ENCODE peak calls at places on chromosomes 6 and 20, in eight cellular contexts. I, E, O, L, Q, D, S and P are unnamed samples. For H3K4me1, the result is how much of the 10 kb centered on the place peaks cover.

GRCh38 chr6:29011276-29011734 is 6.2 kb upstream of the ZNF311 start:
- DNase-seq in I (peak), E (peak), O (peak), L (peak), Q (peak), D (peak), S (peak), P (peak)

GRCh38 chr20:7879883-7880282 is 60.4 kb downstream of the HAO1 start:
- DNase-seq in I (no peak), E (no peak), O (no peak), L (no peak), Q (no peak), D (no peak), S (no peak), P (no peak)

GRCh38 chr6:110513001-110513400 is 36.6 kb upstream of the SLC22A16 start:
- DNase-seq in I (no peak), E (no peak), O (no peak), L (no peak), Q (no peak), D (no peak), S (no peak), P (no peak)

GRCh38 chr6:42405025-42405424 is 46.7 kb downstream of the TRERF1 start:
- DNase-seq in I (no peak), E (no peak), O (no peak), L (no peak), Q (no peak), D (no peak), S (no peak), P (no peak)

GRCh38 chr6:16766043-16766521 is 4.8 kb upstream of the ATXN1 start:
- DNase-seq in I (no peak), E (no peak), O (no peak), L (no peak), Q (no peak), D (no peak), S (no peak), P (no peak)

GRCh38 chr6:5215181-5215580 is 45.6 kb downstream of the LYRM4 start:
- DNase-seq in I (no peak), E (no peak), O (no peak), L (no peak), Q (no peak), D (no peak), S (no peak), P (no peak)

GRCh38 chr20:38434310-38434741 is 802 bp downstream of the SNHG17 start:
- DNase-seq in I (peak), E (no peak), O (peak), L (no peak), Q (no peak), D (peak), S (no peak), P (no peak)

GRCh38 chr6:68634503-68635411 is at the start of gene ADGRB3:
- DNase-seq in I (peak), E (peak), O (peak), L (peak), Q (peak), D (peak), S (peak), P (peak)

GRCh38 chr6:35317483-35318199 is 20.0 kb downstream of the DEF6 start:
- DNase-seq in I (no peak), E (no peak), O (no peak), L (no peak), Q (no peak), D (no peak), S (no peak), P (no peak)

GRCh38 chr6:18444176-18444575 is 57.0 kb downstream of the RNF144B start:
- DNase-seq in I (no peak), E (no peak), O (no peak), L (no peak), Q (no peak), D (no peak), S (no peak), P (no peak)

GRCh38 chr20:63317601-63318291 is 24.8 kb downstream of the COL20A1 start:
- DNase-seq in I (peak), E (peak), O (no peak), L (peak), Q (no peak), D (no peak), S (no peak), P (no peak)

GRCh38 chr6:1103945-1104623 is 207.8 kb upstream of the FOXQ1 start:
- DNase-seq in I (no peak), E (no peak), O (no peak), L (no peak), Q (no peak), D (peak), S (no peak), P (no peak)

GRCh38 chr6:159462446-159462845 is 230.6 kb downstream of the SOD2 start:
- DNase-seq in I (no peak), E (no peak), O (no peak), L (no peak), Q (no peak), D (no peak), S (no peak), P (no peak)

GRCh38 chr6:71375676-71376075 is 87.1 kb downstream of the OGFRL1 start:
- DNase-seq in I (no peak), E (peak), O (no peak), L (no peak), Q (no peak), D (no peak), S (no peak), P (no peak)

GRCh38 chr6:34633785-34634184 is 62.8 kb downstream of the ILRUN start:
- DNase-seq in I (no peak), E (no peak), O (no peak), L (no peak), Q (no peak), D (no peak), S (no peak), P (no peak)

GRCh38 chr6:151052021-151052646 is 186.6 kb downstream of the MTHFD1L start:
- DNase-seq in I (no peak), E (no peak), O (no peak), L (no peak), Q (no peak), D (no peak), S (no peak), P (no peak)

GRCh38 chr6:42702200-42702599 is 20.2 kb downstream of the PRPH2 start:
- DNase-seq in I (peak), E (no peak), O (no peak), L (no peak), Q (no peak), D (no peak), S (no peak), P (no peak)

GRCh38 chr6:68901044-68901443 is 266.0 kb downstream of the ADGRB3 start:
- DNase-seq in I (no peak), E (no peak), O (no peak), L (no peak), Q (no peak), D (no peak), S (no peak), P (no peak)

GRCh38 chr20:47125553-47126373 is 230.7 kb downstream of the ZMYND8 start:
- DNase-seq in I (no peak), E (no peak), O (no peak), L (no peak), Q (no peak), D (peak), S (no peak), P (no peak)

GRCh38 chr6:153032255-153032882 is 29.9 kb upstream of the MTRF1L start:
- DNase-seq in I (no peak), E (no peak), O (no peak), L (no peak), Q (no peak), D (no peak), S (no peak), P (no peak)

GRCh38 chr6:129120856-129121255 is 237.9 kb downstream of the LAMA2 start:
- DNase-seq in I (no peak), E (no peak), O (no peak), L (no peak), Q (no peak), D (no peak), S (no peak), P (peak)

GRCh38 chr6:82374481-82374880 is 10.9 kb downstream of the TPBG start:
- DNase-seq in I (no peak), E (no peak), O (no peak), L (no peak), Q (no peak), D (no peak), S (no peak), P (no peak)

GRCh38 chr6:82372656-82373055 is 9.0 kb downstream of the TPBG start:
- DNase-seq in I (no peak), E (no peak), O (no peak), L (no peak), Q (no peak), D (no peak), S (no peak), P (no peak)

GRCh38 chr6:82370788-82371187 is 7.2 kb downstream of the TPBG start:
- DNase-seq in I (no peak), E (no peak), O (no peak), L (no peak), Q (no peak), D (peak), S (no peak), P (no peak)

GRCh38 chr6:82376636-82377035 is 13.0 kb downstream of the TPBG start:
- DNase-seq in I (no peak), E (no peak), O (no peak), L (no peak), Q (no peak), D (no peak), S (no peak), P (no peak)

DNA sequence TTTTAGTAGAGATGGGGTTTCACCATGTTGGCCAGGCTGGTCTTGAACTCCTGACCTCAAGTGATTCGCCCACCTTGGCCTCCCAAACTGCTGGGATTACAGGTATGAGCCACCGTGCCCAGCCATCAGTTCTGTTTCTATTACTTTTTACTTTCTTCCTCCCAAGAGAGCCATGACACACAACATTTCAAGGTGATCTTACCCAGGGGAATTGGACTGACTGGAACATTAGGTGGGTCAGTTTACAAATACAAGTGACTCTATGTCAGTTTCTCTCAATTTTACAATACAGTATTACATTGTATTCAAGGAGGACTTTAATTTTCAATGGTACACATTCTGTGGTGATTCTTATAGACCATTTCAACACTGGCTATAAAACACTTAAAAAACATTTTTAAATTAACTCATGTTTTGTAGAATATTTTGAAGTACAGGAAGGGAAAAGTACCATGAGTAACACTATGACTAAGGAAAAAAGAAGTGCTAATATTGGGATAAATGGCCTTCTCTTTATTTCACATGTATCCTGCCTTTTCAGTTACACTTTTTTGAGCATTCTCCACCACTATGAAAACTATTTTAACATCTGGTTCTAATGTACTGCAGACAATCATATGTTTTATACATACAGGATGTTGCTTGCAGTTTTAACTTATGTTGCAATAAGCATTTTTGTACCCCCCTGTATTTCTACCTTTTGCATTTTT is 8.3 kb downstream of the TPBG start:
- DNase-seq in I (no peak), E (no peak), O (no peak), L (no peak), Q (no peak), D (no peak), S (no peak), P (no peak)
- H3K4me1 ChIP-seq in I (under half), E (under half), O (under half), L (under half), Q (under half), D (under half), S (under half), P (under half)

GRCh38 chr20:4703281-4703676 is 18.4 kb upstream of the PRND start:
- DNase-seq in I (no peak), E (no peak), O (no peak), L (no peak), Q (no peak), D (no peak), S (no peak), P (no peak)
- H3K27ac ChIP-seq in I (no peak), E (peak), O (no peak), L (no peak), Q (no peak), D (no peak), S (no peak), P (no peak)

DNA sequence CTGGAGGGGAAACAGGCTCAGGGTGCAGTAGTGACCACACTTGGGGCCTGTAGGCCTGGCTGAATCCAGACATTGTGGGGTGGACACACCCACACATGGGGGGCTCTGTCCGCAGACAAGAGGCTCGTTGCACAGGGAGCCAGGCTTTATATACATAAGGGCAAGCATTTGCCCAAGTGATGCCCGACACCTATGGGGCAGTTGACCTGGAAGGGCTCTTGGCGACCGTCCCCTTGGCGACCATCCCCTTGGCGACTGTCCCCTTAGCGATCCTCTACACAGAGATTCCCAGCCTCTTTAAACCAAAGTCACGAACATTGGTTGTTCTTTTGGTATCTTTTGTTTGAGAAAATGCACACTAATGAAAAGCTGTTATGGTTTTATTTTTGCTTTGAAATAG is 2.7 kb downstream of the TOX2 start:
- DNase-seq in I (no peak), E (no peak), O (no peak), L (no peak), Q (no peak), D (no peak), S (no peak), P (no peak)
- H3K4me3 ChIP-seq in I (no peak), E (no peak), O (no peak), L (no peak), Q (no peak), D (no peak), S (no peak), P (no peak)

DNA sequence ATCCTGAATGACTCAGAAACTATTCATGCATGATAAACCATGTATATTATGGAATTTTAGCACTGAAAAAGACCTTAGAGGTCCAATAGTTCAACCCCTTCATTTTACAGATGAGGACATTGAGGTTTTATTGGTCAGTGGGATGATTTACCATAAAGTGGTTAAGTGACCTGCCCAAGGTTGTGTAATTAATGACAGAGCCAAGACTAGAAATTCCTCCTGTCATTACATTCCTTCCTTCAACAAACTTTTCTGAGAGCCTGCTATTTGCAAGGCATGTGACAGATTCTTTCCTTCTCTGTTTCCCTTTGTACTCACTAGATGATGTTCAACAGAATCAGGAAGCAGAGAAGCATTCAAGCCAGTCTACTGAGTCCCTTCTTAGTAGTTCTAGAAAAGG is 170.7 kb upstream of the KCNK16 start:
- DNase-seq in I (no peak), E (no peak), O (no peak), L (no peak), Q (no peak), D (no peak), S (no peak), P (no peak)
- H3K4me1 ChIP-seq in I (under half), E (under half), O (under half), L (under half), Q (under half), D (under half), S (under half), P (under half)

GRCh38 chr6:109483744-109484075 is 691 bp upstream of the ZBTB24 start:
- DNase-seq in I (no peak), E (no peak), O (no peak), L (no peak), Q (no peak), D (no peak), S (no peak), P (no peak)
- H3K27ac ChIP-seq in I (no peak), E (no peak), O (peak), L (peak), Q (peak), D (no peak), S (peak), P (peak)

GRCh38 chr6:108737594-108738546 is 110.4 kb upstream of the ARMC2 start:
- DNase-seq in I (no peak), E (no peak), O (no peak), L (no peak), Q (no peak), D (peak), S (peak), P (no peak)
- H3K4me3 ChIP-seq in I (no peak), E (no peak), O (no peak), L (no peak), Q (no peak), D (no peak), S (no peak), P (no peak)

GRCh38 chr20:50379991-50380696 is 130.0 kb upstream of the PTPN1 start:
- DNase-seq in I (peak), E (no peak), O (no peak), L (no peak), Q (no peak), D (no peak), S (no peak), P (no peak)
- H3K4me1 ChIP-seq in I (under half), E (under half), O (under half), L (under half), Q (under half), D (under half), S (half or more), P (under half)

DNA sequence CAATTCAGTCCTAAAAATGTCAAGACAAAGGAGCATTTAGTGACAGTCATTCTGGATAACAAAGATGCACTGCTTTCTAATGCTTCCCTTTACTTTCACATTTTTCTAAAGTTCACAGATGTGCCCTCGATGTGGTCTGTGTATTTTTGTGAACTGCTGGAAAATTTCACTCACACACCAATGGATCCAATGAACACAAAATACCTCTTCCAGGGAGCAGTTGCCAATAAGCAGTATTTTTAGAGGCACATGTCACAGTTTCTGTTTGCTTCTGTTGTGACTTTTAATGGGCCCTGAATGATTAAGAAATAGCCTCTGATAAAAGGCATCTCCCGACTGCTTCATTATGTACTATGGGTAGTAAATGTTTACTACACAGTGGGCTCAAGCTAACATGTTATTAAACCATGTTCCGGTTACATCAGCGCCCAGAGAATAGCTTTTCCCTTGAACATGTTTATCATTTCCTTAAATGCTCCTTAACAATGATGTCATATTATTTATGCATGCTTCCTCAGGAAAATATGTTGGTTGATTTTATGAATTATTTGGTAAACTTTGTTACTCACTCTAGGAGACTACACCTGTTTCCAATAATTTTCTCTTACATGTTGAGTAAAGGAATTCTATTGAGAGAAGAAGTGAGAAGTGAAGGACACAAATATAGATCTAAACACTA is 188.0 kb downstream of the KCNQ5 start:
- DNase-seq in I (no peak), E (no peak), O (no peak), L (no peak), Q (no peak), D (no peak), S (no peak), P (no peak)
- H3K27ac ChIP-seq in I (no peak), E (no peak), O (no peak), L (peak), Q (no peak), D (no peak), S (no peak), P (no peak)

GRCh38 chr6:136792945-136793289 is 640 bp upstream of the MAP3K5 start:
- DNase-seq in I (peak), E (peak), O (peak), L (peak), Q (peak), D (peak), S (peak), P (peak)
- H3K4me3 ChIP-seq in I (peak), E (peak), O (peak), L (peak), Q (peak), D (peak), S (peak), P (peak)